ENCODE peak calls at places on chromosome 2, in eight cellular contexts. D is Peyer's patch, K is HFF-Myc, O is heart left ventricle, X is AG09309, C is lower lobe of right lung, L is body of pancreas, Q is choroid plexus epithelial cell. N is an unnamed sample.

GRCh38 chr2:188471166-188471565 is 179.5 kb downstream of the GULP1 start:
- DNase-seq in D (no peak), K (no peak), O (no peak), X (no peak), C (no peak), L (no peak), Q (no peak), N (no peak)

GRCh38 chr2:14137643-14138042 is 494.9 kb upstream of the LRATD1 start:
- DNase-seq in D (no peak), K (no peak), O (no peak), X (no peak), C (no peak), L (no peak), Q (peak), N (no peak)

GRCh38 chr2:197092431-197092830 is 165.9 kb upstream of the PGAP1 start:
- DNase-seq in D (no peak), K (no peak), O (peak), X (peak), C (no peak), L (peak), Q (peak), N (peak)

GRCh38 chr2:109246616-109247015 is 117.6 kb downstream of the SH3RF3 start:
- DNase-seq in D (no peak), K (no peak), O (no peak), X (no peak), C (no peak), L (no peak), Q (no peak), N (no peak)

GRCh38 chr2:142008135-142008744 is 122.6 kb downstream of the LRP1B start:
- DNase-seq in D (no peak), K (peak), O (no peak), X (no peak), C (no peak), L (no peak), Q (no peak), N (peak)

GRCh38 chr2:69177785-69178636 is 165.0 kb downstream of the ANTXR1 start:
- DNase-seq in D (peak), K (no peak), O (peak), X (peak), C (peak), L (peak), Q (peak), N (peak)

GRCh38 chr2:19845323-19845920 is 56.4 kb downstream of the TTC32 start:
- DNase-seq in D (no peak), K (no peak), O (no peak), X (no peak), C (no peak), L (peak), Q (no peak), N (no peak)

GRCh38 chr2:151520976-151521375 is 111.3 kb downstream of the RIF1 start:
- DNase-seq in D (no peak), K (no peak), O (no peak), X (no peak), C (no peak), L (no peak), Q (peak), N (no peak)

GRCh38 chr2:177143444-177143843 is 69.2 kb upstream of the HNRNPA3 start:
- DNase-seq in D (no peak), K (peak), O (no peak), X (peak), C (no peak), L (no peak), Q (peak), N (peak)

GRCh38 chr2:84231474-84231873 is 227.6 kb downstream of the SUCLG1 start:
- DNase-seq in D (no peak), K (no peak), O (no peak), X (no peak), C (no peak), L (no peak), Q (no peak), N (no peak)

GRCh38 chr2:189982777-189983394 is 79.6 kb downstream of the MSTN start:
- DNase-seq in D (no peak), K (no peak), O (no peak), X (no peak), C (no peak), L (no peak), Q (peak), N (no peak)

GRCh38 chr2:131121464-131121863 is 16.3 kb downstream of the PLEKHB2 start:
- DNase-seq in D (no peak), K (no peak), O (no peak), X (no peak), C (no peak), L (no peak), Q (peak), N (no peak)

GRCh38 chr2:176892818-176893217 is 319.8 kb upstream of the HNRNPA3 start:
- DNase-seq in D (no peak), K (no peak), O (no peak), X (no peak), C (no peak), L (no peak), Q (no peak), N (no peak)

GRCh38 chr2:133438026-133438425 is 130.2 kb downstream of the NCKAP5 start:
- DNase-seq in D (no peak), K (no peak), O (no peak), X (no peak), C (no peak), L (no peak), Q (no peak), N (no peak)

GRCh38 chr2:44918095-44918775 is 23.3 kb upstream of the SIX3 start:
- DNase-seq in D (no peak), K (no peak), O (no peak), X (no peak), C (no peak), L (no peak), Q (no peak), N (no peak)

GRCh38 chr2:111659361-111660281 is 224.4 kb downstream of the ANAPC1 start:
- DNase-seq in D (no peak), K (peak), O (peak), X (peak), C (peak), L (peak), Q (peak), N (peak)

GRCh38 chr2:219496781-219497494 is 1.8 kb upstream of the GMPPA start:
- DNase-seq in D (no peak), K (no peak), O (no peak), X (no peak), C (no peak), L (peak), Q (peak), N (peak)

GRCh38 chr2:20015482-20016083 is 3.1 kb upstream of the MATN3 start:
- DNase-seq in D (no peak), K (peak), O (no peak), X (peak), C (no peak), L (no peak), Q (peak), N (peak)

DNA sequence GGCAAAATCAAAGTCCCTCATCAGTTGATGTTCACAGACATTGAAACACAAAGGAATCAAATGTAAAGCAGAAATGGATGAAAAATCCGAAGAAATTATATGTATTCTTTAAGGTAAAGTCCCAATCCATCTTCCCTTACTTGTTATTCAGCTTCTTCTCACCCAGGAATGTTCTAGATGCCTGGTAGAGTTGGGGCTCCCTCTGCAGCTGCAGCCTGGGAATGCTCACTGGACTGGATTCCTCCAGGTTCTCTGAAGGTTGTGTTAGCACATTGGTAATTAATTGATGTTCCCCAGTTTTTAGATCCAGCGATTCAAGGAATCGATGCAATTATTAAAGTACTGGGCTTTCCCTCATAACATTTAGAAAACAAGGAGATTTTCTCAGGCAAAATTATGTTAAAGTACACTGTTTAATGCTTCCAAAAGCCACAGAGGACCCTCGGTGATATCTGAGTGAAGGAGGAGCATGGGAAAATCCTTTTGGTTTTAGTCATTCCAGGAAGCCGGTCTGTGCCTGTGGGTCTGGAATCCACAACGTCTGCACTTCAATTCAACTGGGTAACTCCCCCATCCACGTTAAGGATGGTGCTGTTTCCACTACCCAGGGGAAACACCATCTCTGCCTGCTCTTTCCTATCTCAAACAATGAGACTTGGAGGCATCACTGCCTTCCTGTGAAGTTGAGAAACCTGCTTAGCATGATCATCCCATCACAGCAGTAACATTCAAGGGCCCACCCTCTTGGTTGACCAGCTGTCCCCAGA is 22.0 kb downstream of the NTSR2 start:
- DNase-seq in D (no peak), K (no peak), O (no peak), X (no peak), C (no peak), L (no peak), Q (peak), N (no peak)
- TF ChIP-seq CTCF in D (no peak), K (peak), O (no peak), X (no peak), C (no peak), L (no peak), Q (peak), N (peak)

DNA sequence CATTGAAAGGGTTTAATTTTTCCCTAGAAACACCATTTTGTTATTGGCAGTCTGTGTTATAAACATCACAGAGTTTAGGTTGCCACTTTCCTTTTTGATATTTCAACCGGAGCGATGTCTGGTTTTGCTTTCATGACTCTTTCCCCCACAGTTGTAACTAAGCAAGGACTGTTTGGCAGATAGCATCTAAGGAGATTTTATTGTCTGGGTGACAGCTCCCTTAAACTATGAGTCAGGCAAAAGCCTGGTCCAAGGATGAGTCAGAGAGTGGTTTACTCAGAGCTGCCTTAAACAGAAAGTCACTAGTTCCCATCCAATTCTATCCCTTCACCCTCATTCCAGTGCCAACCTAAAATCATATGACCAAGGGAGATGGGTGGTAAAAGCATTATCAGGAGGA is 341.6 kb upstream of the VWC2L start:
- DNase-seq in D (no peak), K (peak), O (no peak), X (peak), C (no peak), L (no peak), Q (peak), N (peak)
- H3K4me3 ChIP-seq in D (no peak), K (peak), O (no peak), X (no peak), C (no peak), L (no peak), Q (no peak), N (no peak)

GRCh38 chr2:169448865-169449264 is 30.4 kb upstream of the BBS5 start:
- DNase-seq in D (no peak), K (no peak), O (no peak), X (no peak), C (no peak), L (no peak), Q (no peak), N (no peak)

GRCh38 chr2:169446452-169446851 is 32.8 kb upstream of the BBS5 start:
- DNase-seq in D (no peak), K (no peak), O (no peak), X (no peak), C (no peak), L (no peak), Q (no peak), N (no peak)

GRCh38 chr2:169452080-169452479 is 27.2 kb upstream of the BBS5 start:
- DNase-seq in D (no peak), K (peak), O (no peak), X (peak), C (no peak), L (no peak), Q (peak), N (peak)
- TF ChIP-seq CTCF in D (no peak), K (peak), O (peak), X (peak), C (peak), L (peak), Q (peak), N (peak)

GRCh38 chr2:220660277-220661155 is 911.6 kb downstream of the EPHA4 start:
- DNase-seq in D (no peak), K (no peak), O (no peak), X (no peak), C (no peak), L (no peak), Q (no peak), N (no peak)
- H3K4me3 ChIP-seq in D (no peak), K (no peak), O (no peak), X (no peak), C (no peak), L (no peak), Q (no peak), N (no peak)

GRCh38 chr2:164430166-164430783 is 191.0 kb downstream of the GRB14 start:
- DNase-seq in D (no peak), K (peak), O (no peak), X (peak), C (no peak), L (peak), Q (peak), N (peak)
- TF ChIP-seq CTCF in D (no peak), K (peak), O (peak), X (peak), C (peak), L (peak), Q (peak), N (peak)

GRCh38 chr2:144943293-144943941 is 423.5 kb upstream of the ZEB2 start:
- DNase-seq in D (no peak), K (no peak), O (no peak), X (no peak), C (no peak), L (no peak), Q (peak), N (peak)
- H3K4me3 ChIP-seq in D (no peak), K (no peak), O (no peak), X (no peak), C (no peak), L (no peak), Q (no peak), N (no peak)

DNA sequence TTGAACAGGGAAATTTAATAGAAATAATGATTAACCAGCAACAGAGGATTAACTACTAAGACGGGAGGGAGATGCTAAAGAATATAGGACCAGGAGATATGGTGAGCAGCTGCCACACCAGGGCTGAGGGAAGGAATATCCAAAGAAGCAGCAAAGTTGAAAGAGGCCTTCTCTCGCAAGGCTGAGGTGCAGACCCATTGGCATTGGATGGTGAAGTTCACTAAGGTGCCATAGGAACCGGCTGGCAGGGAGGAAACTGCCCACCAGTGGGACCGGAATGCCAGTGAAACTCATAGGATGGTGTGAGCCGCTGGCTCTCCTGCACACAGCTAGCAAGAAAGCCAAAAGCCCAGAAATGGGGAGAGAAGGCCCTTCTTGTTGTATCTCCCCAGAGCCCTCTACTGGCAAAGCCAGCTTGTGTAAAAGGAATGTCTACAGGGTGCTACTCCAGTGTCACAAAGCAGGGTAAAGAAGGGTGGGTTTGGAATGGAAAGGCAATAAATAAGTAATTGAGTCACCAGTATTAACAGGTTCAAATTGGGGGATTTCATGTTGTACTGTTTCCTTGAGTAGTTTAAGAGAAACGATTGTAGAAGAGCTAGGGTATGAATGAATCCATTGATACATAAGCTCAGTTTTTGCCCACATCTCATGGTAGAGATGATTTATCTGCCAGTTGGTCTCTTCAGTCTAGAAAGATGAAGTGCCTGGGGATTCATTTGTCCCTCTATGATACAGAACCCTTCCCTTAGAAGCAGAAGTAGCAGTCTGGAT is 36.0 kb downstream of the FARP2 start:
- DNase-seq in D (no peak), K (peak), O (no peak), X (peak), C (no peak), L (peak), Q (peak), N (peak)
- TF ChIP-seq CTCF in D (no peak), K (peak), O (no peak), X (peak), C (peak), L (peak), Q (peak), N (peak)

DNA sequence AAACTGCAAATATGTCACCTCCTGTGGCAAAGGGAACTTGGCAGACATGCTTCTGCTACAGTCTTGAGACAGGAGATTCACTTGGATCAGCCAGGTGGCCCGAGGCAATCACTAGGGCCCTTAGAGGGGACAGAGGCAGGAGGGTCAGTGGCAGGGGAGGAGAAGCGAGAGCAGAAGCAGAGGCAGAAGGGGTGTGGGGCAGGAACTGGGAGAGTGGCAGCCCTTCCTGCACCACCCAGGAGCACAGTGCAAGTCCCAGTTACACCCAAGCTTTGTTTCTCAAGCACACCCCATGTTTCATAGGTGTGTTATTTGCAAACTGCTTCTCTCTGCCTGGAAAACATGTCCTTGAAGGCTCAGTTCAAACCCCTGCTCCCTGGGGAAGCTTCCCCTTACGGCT is 309.7 kb upstream of the MYT1L start:
- DNase-seq in D (no peak), K (no peak), O (no peak), X (no peak), C (no peak), L (no peak), Q (no peak), N (no peak)
- H3K4me3 ChIP-seq in D (no peak), K (no peak), O (no peak), X (no peak), C (no peak), L (no peak), Q (no peak), N (no peak)

GRCh38 chr2:172943563-172943962 is 132.1 kb upstream of the MAP3K20 start:
- DNase-seq in D (no peak), K (no peak), O (no peak), X (no peak), C (no peak), L (no peak), Q (no peak), N (no peak)

GRCh38 chr2:172938713-172939375 is 136.8 kb upstream of the MAP3K20 start:
- DNase-seq in D (no peak), K (no peak), O (no peak), X (no peak), C (no peak), L (no peak), Q (peak), N (no peak)

DNA sequence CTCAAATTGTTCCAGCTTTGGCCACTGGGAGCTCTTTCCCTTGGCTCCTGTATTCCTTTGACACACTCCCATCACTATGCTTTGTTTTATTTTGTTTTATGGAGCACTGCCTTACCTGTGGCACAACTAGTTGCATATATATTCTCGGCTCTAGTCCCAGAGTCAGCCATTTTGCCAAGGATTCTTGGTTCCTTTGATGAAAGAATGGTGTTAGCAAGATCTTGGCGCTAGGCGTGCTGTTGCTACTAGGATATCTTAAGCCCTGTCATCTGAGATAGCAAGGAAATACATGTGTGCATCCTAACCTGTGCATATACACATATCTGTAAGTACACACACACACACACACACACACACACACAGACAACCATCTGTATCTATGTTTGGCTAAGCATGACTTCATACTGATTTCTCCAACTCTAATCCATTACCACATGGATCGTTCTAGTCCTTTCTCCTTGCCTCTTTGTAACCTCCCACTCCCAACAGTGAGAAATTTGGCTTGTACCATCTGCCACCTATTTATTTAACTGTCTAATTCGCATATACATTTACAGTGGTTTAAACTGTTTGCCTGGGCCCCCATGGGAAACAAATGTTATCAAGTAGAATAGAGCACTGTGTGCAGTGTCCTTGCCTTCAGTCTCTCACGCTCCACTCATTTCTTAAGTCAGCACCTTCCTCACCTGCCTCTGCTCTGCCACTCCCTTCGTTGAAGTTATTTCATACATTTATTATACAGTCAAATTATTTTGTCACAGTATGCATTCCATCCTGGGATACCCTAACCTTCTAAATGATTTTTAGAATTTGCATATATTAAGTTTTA is 137.5 kb upstream of the MAP3K20 start:
- DNase-seq in D (no peak), K (no peak), O (no peak), X (no peak), C (no peak), L (no peak), Q (no peak), N (no peak)
- TF ChIP-seq CTCF in D (no peak), K (no peak), O (no peak), X (no peak), C (no peak), L (no peak), Q (no peak), N (no peak)

GRCh38 chr2:174334781-174335604 is at the start of gene SP9:
- DNase-seq in D (no peak), K (no peak), O (no peak), X (peak), C (no peak), L (no peak), Q (no peak), N (no peak)

GRCh38 chr2:174333502-174334277 is 1.1 kb upstream of the SP9 start:
- DNase-seq in D (no peak), K (no peak), O (no peak), X (no peak), C (no peak), L (no peak), Q (no peak), N (no peak)

GRCh38 chr2:174335605-174336402 is 1.1 kb downstream of the SP9 start:
- DNase-seq in D (no peak), K (no peak), O (no peak), X (no peak), C (no peak), L (no peak), Q (no peak), N (no peak)

GRCh38 chr2:174333017-174333501 is 1.7 kb upstream of the SP9 start:
- DNase-seq in D (no peak), K (no peak), O (no peak), X (no peak), C (no peak), L (no peak), Q (no peak), N (no peak)

DNA sequence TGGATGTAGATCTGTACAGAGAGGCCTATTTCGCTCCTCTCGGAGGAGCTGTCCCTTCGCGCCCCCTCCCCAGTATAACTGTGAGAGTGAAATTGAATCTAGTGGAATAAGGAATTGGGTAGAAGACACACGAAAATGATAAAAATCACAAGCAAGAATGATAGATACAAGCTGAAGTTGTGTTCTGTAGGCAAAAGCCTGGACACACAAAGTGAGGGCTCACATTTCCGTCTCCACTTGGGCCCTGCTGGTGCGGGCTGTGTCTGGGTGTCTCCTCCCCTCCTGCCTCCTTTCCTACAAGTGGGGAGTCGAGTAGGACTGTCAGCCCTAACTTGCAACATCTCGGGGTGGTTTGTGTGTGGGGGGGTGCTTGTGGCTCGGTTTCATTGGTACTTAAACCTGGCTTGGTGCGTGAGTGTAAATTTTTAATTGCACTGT is 457 bp upstream of the SP9 start:
- DNase-seq in D (no peak), K (no peak), O (no peak), X (peak), C (no peak), L (no peak), Q (no peak), N (no peak)
- H3K4me3 ChIP-seq in D (no peak), K (no peak), O (no peak), X (peak), C (no peak), L (no peak), Q (no peak), N (no peak)

N was measured in astrocyte of the spinal cord.